ENCODE peak calls at places on chromosomes 1 and 21, in nine cellular contexts. H is body of pancreas, Y is Calu3, L is IMR-90, U is left ventricle myocardium inferior, K is progenitor cell of endocrine pancreas, A is psoas muscle, E is transverse colon, F is AG09309. G is an unnamed sample.

GRCh38 chr1:33895396-33895795 is 31.5 kb downstream of the HMGB4 start:
- DNase-seq in F (no peak), E (no peak), L (no peak), U (no peak), H (no peak), A (no peak), K (no peak), Y (no peak), G (no peak)

GRCh38 chr1:1989102-1989542 is 14.5 kb downstream of the CFAP74 start:
- DNase-seq in E (no peak), L (peak), Y (no peak), U (peak), F (no peak), K (no peak), A (no peak), H (peak), G (no peak)

GRCh38 chr1:147600119-147601111 is 59.1 kb downstream of the BCL9 start:
- DNase-seq in L (peak), U (no peak), Y (no peak), A (no peak), E (no peak), F (no peak), K (no peak), H (no peak), G (no peak)

GRCh38 chr1:48498096-48498791 is 26.2 kb upstream of the SPATA6 start:
- DNase-seq in U (peak), A (peak), E (peak), Y (peak), F (peak), H (peak), K (peak), L (peak), G (no peak)

GRCh38 chr1:246794261-246795093 is 70.3 kb downstream of the SCCPDH start:
- DNase-seq in E (no peak), Y (no peak), K (no peak), F (peak), A (no peak), U (no peak), L (peak), H (no peak), G (peak)

GRCh38 chr1:111989531-111990025 is at the start of gene KCND3:
- DNase-seq in E (peak), A (peak), U (peak), L (peak), F (no peak), Y (peak), K (no peak), H (peak), G (no peak)

GRCh38 chr21:25759573-25759972 is 24.8 kb downstream of the GABPA start:
- DNase-seq in H (no peak), A (no peak), E (no peak), Y (no peak), U (no peak), K (no peak), F (no peak), L (peak), G (no peak)

GRCh38 chr1:204341380-204341779 is 18.3 kb downstream of the PLEKHA6 start:
- DNase-seq in U (no peak), A (no peak), Y (no peak), E (peak), F (no peak), K (no peak), L (peak), H (no peak), G (no peak)

GRCh38 chr1:20723537-20724363 is 5.9 kb upstream of the KIF17 start:
- DNase-seq in Y (no peak), K (no peak), F (no peak), L (no peak), A (peak), E (peak), U (peak), H (no peak), G (peak)

GRCh38 chr1:225766967-225767413 is 10.6 kb upstream of the SRP9 start:
- DNase-seq in F (peak), E (peak), A (peak), U (no peak), L (peak), H (peak), K (no peak), Y (no peak), G (no peak)

GRCh38 chr1:20896824-20897223 is 109.7 kb upstream of the HP1BP3 start:
- DNase-seq in Y (no peak), A (no peak), U (no peak), E (no peak), H (peak), K (no peak), L (no peak), F (peak), G (no peak)

GRCh38 chr1:235160395-235160964 is 570 bp downstream of the RBM34 start:
- DNase-seq in Y (no peak), H (no peak), E (no peak), U (no peak), K (no peak), L (peak), A (no peak), F (peak), G (no peak)

GRCh38 chr1:202952818-202953217 is 5.3 kb downstream of the ADIPOR1 start:
- DNase-seq in H (peak), A (no peak), L (peak), F (peak), Y (peak), E (peak), K (no peak), U (no peak), G (no peak)

GRCh38 chr1:55129194-55129728 is 85.9 kb downstream of the USP24 start:
- DNase-seq in F (peak), L (peak), E (no peak), Y (no peak), U (no peak), A (no peak), H (peak), K (no peak), G (no peak)

GRCh38 chr1:59720716-59721115 is 94.0 kb upstream of the HOOK1 start:
- DNase-seq in L (no peak), F (no peak), A (no peak), K (no peak), Y (no peak), U (no peak), H (no peak), E (no peak), G (no peak)

GRCh38 chr1:59718989-59719360 is 95.8 kb upstream of the HOOK1 start:
- DNase-seq in F (no peak), U (peak), A (peak), E (no peak), Y (no peak), H (no peak), L (no peak), K (no peak), G (no peak)

GRCh38 chr1:59714966-59715365 is 99.8 kb upstream of the HOOK1 start:
- DNase-seq in H (no peak), E (no peak), K (no peak), Y (no peak), F (no peak), U (no peak), A (no peak), L (no peak), G (no peak)

GRCh38 chr1:59716551-59717231 is 98.1 kb upstream of the HOOK1 start:
- DNase-seq in H (no peak), L (no peak), U (no peak), F (no peak), Y (no peak), A (no peak), E (no peak), K (no peak), G (no peak)

DNA sequence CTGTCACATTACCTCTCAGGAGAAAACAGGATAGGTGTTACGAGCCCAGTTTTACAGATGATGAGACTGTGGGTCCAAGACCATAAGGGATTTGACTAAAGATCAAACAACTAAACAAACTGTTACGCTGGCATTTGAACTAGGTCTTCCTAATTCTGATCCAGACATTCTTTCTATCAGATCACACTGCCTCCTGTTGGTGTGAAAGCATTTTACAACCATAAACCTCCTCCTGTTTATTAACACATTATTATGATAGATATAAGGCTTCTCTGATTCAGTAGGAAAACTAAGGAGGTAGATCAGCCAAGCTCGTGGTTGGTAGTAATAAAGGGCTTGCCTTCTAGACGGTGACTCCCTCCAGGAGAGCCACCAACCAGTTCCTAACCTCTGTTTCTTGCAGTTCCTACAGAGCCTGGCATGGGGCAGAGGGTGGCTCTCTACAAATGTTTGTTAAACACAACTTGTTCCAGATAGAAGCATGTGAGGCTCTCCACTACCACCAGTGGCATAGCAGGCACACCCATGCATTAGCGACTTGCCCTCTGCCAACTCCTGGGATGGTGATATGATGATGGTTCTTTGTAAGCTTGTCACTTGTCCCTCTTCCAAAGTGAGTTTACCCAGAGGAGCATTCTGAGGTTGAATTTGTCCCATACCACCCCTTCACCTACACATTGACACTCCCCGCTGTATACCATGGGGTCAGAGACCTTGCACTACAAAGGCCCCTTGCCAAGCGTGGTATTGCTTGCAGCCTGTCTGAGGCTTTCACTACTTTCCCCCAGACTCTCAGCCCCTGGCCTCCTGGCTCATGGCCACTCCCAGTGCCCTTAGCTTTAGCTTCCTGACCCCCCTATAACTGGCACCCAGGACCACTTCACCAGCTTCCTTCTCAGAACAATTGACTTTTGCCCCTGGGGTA is 96.4 kb upstream of the HOOK1 start:
- DNase-seq in K (no peak), H (no peak), E (no peak), A (no peak), L (no peak), U (no peak), Y (no peak), F (no peak), G (no peak)
- TF ChIP-seq CTCF in K (peak), H (peak), E (peak), A (no peak), L (peak), U (peak), Y (peak), F (no peak), G (peak)

GRCh38 chr1:244515680-244516079 is 54.6 kb downstream of the CATSPERE start:
- DNase-seq in U (no peak), F (no peak), Y (no peak), E (no peak), A (no peak), L (no peak), K (no peak), H (no peak), G (no peak)

DNA sequence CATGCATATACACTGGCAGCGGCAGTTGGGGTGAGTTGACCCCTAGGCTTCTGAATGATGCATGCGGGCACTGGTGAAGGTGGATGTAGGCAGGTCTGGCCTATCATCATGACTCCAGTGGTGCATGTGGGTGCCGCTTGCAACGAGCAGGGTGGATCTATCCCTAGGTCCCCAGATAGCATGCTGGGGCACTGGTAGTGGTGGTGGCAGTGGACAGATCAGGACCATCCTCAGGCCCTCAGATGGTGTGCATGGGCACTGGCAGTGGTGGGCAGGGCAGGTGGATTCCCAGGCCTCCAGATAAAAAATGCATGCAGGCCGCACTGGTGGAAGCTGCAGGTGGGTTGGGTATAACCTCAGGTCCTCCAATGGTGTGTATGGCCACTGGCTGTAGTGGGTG is 52.4 kb downstream of the CATSPERE start:
- DNase-seq in Y (no peak), E (no peak), L (no peak), A (no peak), U (no peak), K (no peak), F (no peak), H (no peak), G (no peak)
- TF ChIP-seq CTCF in Y (no peak), E (no peak), L (no peak), A (no peak), U (no peak), K (no peak), F (no peak), H (no peak), G (no peak)

DNA sequence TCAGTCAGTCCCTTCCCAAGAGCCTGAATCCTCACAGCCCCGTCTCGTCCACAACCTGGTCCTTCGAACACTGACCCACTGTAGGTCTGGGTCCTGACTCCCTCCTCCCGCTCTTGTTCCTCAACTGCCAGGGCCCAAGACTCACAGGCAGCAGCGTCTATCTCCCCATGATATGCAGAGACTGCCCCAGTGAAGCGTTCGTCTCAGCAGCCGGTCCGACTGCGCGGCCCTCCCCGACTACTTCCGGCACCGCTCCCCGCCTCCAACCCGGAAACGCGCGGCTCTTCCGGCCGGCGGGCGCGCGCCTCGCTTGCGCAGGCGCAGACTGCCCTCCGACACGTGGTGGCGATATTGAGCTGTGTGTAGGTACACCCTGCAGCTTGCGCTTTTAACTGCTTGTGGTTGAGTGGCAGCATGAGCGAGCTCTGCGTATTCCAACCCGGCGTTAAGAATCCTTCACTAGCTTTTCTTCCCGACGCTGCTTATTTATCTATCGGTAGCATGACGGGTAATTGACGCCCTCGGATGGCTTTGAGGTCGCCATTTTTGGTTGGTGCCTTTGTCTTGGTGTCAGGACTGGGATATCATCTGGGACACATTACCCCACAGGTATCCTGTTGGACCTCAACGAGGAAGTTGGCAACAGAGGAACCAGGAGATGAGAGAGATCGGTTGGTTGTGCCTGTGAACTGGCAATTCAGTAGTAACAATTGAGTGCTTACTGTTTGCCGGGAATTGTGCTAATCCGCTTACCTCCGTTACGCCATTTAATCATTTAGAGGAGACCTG is at the start of gene TAF12:
- DNase-seq in U (peak), H (peak), A (peak), L (peak), E (peak), Y (peak), F (peak), K (peak), G (peak)
- TF ChIP-seq CTCF in U (peak), H (no peak), A (peak), L (peak), E (peak), Y (peak), F (peak), K (no peak), G (peak)

DNA sequence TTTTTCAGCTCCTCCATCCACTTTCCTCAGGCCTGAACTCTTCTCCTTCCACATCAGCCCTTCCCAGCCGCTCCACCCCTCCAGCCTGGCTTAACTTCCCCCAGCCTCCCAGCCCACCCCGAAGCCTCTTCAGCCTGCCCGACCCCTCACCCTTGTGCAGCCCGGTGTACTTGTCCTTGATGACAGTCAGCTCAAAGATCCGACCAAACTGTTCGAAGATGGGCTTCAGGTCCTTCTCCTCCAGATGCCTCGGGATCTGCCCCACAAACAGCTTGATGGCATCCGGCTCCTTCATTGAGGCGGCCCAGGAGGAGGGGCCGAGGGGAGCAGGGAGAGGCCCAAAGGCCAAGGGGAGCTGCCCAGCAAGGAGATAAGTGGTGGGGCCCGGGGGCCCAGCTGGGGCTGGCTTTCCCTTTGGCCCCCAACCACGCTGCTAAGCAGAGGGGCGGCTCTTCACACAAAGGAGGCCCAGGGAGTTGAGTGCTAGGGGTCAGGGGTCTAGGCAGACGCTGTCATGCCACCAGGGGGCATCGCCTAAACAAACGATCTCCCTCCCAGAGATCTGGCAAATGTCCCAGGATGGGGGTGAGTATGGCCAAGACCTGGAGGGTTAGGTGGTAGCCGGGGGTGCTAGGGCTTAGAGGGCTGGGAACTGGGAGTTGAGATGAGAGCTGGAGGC is 738 bp downstream of the CELF3 start:
- DNase-seq in H (peak), U (no peak), F (no peak), A (no peak), K (no peak), E (no peak), L (no peak), Y (no peak), G (no peak)
- TF ChIP-seq CTCF in H (no peak), U (no peak), F (no peak), A (no peak), K (peak), E (no peak), L (no peak), Y (no peak), G (peak)

DNA sequence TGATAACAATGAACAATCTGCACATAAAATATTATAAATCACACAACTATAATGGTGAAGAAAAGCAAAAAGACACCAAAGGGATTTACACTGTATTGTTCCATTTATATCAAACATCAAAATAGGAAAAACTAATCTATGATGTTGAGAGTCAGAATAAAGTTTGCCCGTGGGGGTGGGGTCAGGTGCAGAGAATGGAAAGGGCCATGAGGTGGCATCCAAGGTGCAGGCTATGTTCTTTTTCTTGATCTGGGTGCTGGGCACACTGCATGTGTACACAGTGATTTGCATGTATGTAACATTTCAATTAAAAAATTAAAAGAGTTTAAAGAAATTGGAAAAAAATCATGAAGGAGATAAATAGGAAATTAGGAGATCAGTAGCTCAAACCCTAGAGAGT is 127.3 kb downstream of the DSCAM start:
- DNase-seq in L (no peak), A (no peak), H (no peak), U (no peak), K (no peak), Y (no peak), F (no peak), E (no peak), G (no peak)
- TF ChIP-seq CTCF in L (no peak), A (no peak), H (no peak), U (no peak), K (no peak), Y (no peak), F (no peak), E (no peak), G (no peak)

GRCh38 chr1:16032388-16033100 is 10.7 kb downstream of the CLCNKA start:
- DNase-seq in A (peak), L (peak), E (peak), K (peak), F (peak), U (peak), Y (peak), H (peak), G (no peak)

GRCh38 chr1:16028237-16029002 is 6.6 kb downstream of the CLCNKA start:
- DNase-seq in E (no peak), U (no peak), Y (no peak), K (no peak), A (no peak), H (no peak), L (no peak), F (no peak), G (no peak)

GRCh38 chr1:16029288-16029687 is 7.5 kb downstream of the CLCNKA start:
- DNase-seq in K (no peak), F (no peak), E (no peak), Y (no peak), L (no peak), U (no peak), H (no peak), A (no peak), G (no peak)

GRCh38 chr1:16031551-16031950 is 9.7 kb downstream of the CLCNKA start:
- DNase-seq in E (no peak), U (no peak), A (no peak), F (no peak), H (no peak), K (no peak), Y (no peak), L (no peak), G (no peak)

GRCh38 chr1:16033101-16033632 is 10.4 kb upstream of the CLCNKB start:
- DNase-seq in Y (no peak), A (no peak), L (no peak), U (no peak), K (no peak), E (no peak), H (no peak), F (no peak), G (no peak)
- TF ChIP-seq CTCF in Y (no peak), A (no peak), L (no peak), U (no peak), K (no peak), E (no peak), H (no peak), F (no peak), G (no peak)

DNA sequence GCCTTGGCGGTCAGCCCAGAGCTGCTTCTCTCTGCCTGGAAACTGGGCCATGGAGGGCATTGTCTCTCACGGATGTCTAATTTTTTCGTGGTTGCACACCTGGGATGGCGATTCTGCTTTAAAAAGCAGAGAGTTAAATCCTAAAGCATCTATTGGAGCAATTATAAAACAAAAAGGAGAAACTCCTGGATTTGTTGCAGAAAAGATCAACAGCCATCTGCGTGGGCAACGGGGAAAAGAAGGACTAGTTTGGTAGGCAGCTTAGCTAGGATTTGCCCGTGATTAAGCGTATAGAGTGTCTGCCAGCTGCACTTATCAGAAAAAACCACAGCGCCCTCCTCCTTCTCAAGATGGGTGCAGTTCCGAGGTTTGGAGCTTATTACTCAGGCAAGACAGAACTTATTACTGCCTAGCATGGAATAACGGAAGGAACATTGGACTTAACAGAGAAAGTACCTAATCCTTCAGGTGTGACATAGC is 524 bp upstream of the SLC25A24 start:
- DNase-seq in H (peak), A (peak), F (peak), L (peak), Y (peak), U (no peak), K (no peak), E (peak), G (no peak)
- TF ChIP-seq CTCF in H (peak), A (no peak), F (peak), L (peak), Y (no peak), U (peak), K (peak), E (no peak), G (peak)